ENCODE peak calls at places on chromosomes 6 and 20, in four cellular contexts. One of them, this sample, is unnamed.

GRCh38 chr6:39608652-39609345 is 116.4 kb downstream of the KIF6 start:
- DNase-seq in hippocampal formation: no peak
- DNase-seq in endothelial cell of umbilical vein: no peak
- DNase-seq in B cell: no peak
- DNase-seq in this sample: no peak

GRCh38 chr20:20199338-20200160 is 147.2 kb downstream of the CFAP61 start:
- DNase-seq in hippocampal formation: no peak
- DNase-seq in endothelial cell of umbilical vein: no peak
- DNase-seq in B cell: no peak
- DNase-seq in this sample: no peak

GRCh38 chr6:41785689-41786450 is 1.6 kb upstream of the TOMM6 start:
- DNase-seq in hippocampal formation: no peak
- DNase-seq in endothelial cell of umbilical vein: no peak
- DNase-seq in B cell: no peak
- DNase-seq in this sample: no peak

GRCh38 chr6:2935566-2936291 is 32.6 kb upstream of the SERPINB9 start:
- DNase-seq in hippocampal formation: no peak
- DNase-seq in endothelial cell of umbilical vein: no peak
- DNase-seq in B cell: no peak
- DNase-seq in this sample: no peak

GRCh38 chr20:44660506-44660905 is 9.0 kb upstream of the ADA start:
- DNase-seq in hippocampal formation: no peak
- DNase-seq in endothelial cell of umbilical vein: no peak
- DNase-seq in B cell: no peak
- DNase-seq in this sample: no peak

GRCh38 chr6:44480097-44480539 is 92.6 kb downstream of the CDC5L start:
- DNase-seq in hippocampal formation: peak
- DNase-seq in endothelial cell of umbilical vein: no peak
- DNase-seq in B cell: no peak
- DNase-seq in this sample: peak

GRCh38 chr20:11810316-11811130 is 107.2 kb upstream of the BTBD3 start:
- DNase-seq in hippocampal formation: no peak
- DNase-seq in endothelial cell of umbilical vein: no peak
- DNase-seq in B cell: no peak
- DNase-seq in this sample: no peak

GRCh38 chr6:12113190-12113578 is 101.1 kb downstream of the HIVEP1 start:
- DNase-seq in hippocampal formation: no peak
- DNase-seq in endothelial cell of umbilical vein: peak
- DNase-seq in B cell: no peak
- DNase-seq in this sample: no peak

GRCh38 chr20:6164421-6165341 is 41.9 kb upstream of the FERMT1 start:
- DNase-seq in hippocampal formation: no peak
- DNase-seq in endothelial cell of umbilical vein: no peak
- DNase-seq in B cell: no peak
- DNase-seq in this sample: no peak

GRCh38 chr20:62816031-62816878 is 595 bp upstream of the COL9A3 start:
- DNase-seq in hippocampal formation: no peak
- DNase-seq in endothelial cell of umbilical vein: no peak
- DNase-seq in B cell: no peak
- DNase-seq in this sample: no peak

GRCh38 chr20:63811491-63811875 is 19.6 kb downstream of the ZBTB46 start:
- DNase-seq in hippocampal formation: no peak
- DNase-seq in endothelial cell of umbilical vein: no peak
- DNase-seq in B cell: no peak
- DNase-seq in this sample: no peak

GRCh38 chr20:37200926-37201826 is 21.8 kb upstream of the MROH8 start:
- DNase-seq in hippocampal formation: no peak
- DNase-seq in endothelial cell of umbilical vein: no peak
- DNase-seq in B cell: no peak
- DNase-seq in this sample: no peak

GRCh38 chr20:58950603-58951002 is 30.5 kb upstream of the NELFCD start:
- DNase-seq in hippocampal formation: no peak
- DNase-seq in endothelial cell of umbilical vein: no peak
- DNase-seq in B cell: no peak
- DNase-seq in this sample: no peak

GRCh38 chr6:164929155-164929977 is 380.0 kb downstream of the C6orf118 start:
- DNase-seq in hippocampal formation: no peak
- DNase-seq in endothelial cell of umbilical vein: no peak
- DNase-seq in B cell: no peak
- DNase-seq in this sample: no peak

GRCh38 chr6:169921853-169922779 is 170.7 kb downstream of the ERMARD start:
- DNase-seq in hippocampal formation: no peak
- DNase-seq in endothelial cell of umbilical vein: no peak
- DNase-seq in B cell: no peak
- DNase-seq in this sample: no peak

GRCh38 chr6:90393232-90393884 is 96.7 kb upstream of the BACH2 start:
- DNase-seq in hippocampal formation: peak
- DNase-seq in endothelial cell of umbilical vein: peak
- DNase-seq in B cell: peak
- DNase-seq in this sample: peak